ENCODE peak calls at places on chromosomes 1 and 21, in five cellular contexts. U is stimulated activated naive CD4-positive, alpha-beta T cell; Y is M059J; Q is nephron progenitor cell; H is foreskin fibroblast. G is an unnamed sample.

GRCh38 chr1:26959722-26960624 is at the start of gene KDF1:
- DNase-seq in U (peak; percentile 39), Y (no peak), Q (peak; percentile 57), H (no peak), G (peak; percentile 92)

GRCh38 chr1:204446413-204447111 is 34.9 kb upstream of the PPP1R15B start:
- DNase-seq in U (peak; percentile 48), Y (peak; percentile 58), Q (peak; percentile 78), H (peak; percentile 29), G (peak; percentile 84)

GRCh38 chr1:97783762-97784161 is 137.1 kb downstream of the DPYD start:
- DNase-seq in U (no peak), Y (no peak), Q (no peak), H (no peak), G (no peak)

GRCh38 chr1:91673603-91674002 is 173.0 kb downstream of the CDC7 start:
- DNase-seq in U (no peak), Y (no peak), Q (no peak), H (peak; percentile 46), G (no peak)

GRCh38 chr21:14454642-14455009 is 71.7 kb upstream of the HSPA13 start:
- DNase-seq in U (no peak), Y (no peak), Q (no peak), H (no peak), G (no peak)

GRCh38 chr1:84361796-84362195 is 36.5 kb upstream of the DNASE2B start:
- DNase-seq in U (no peak), Y (peak; percentile 79), Q (no peak), H (no peak), G (no peak)

GRCh38 chr1:54229281-54229891 is 29.4 kb downstream of the MRPL37 start:
- DNase-seq in U (no peak), Y (peak; percentile 68), Q (no peak), H (peak; percentile 47), G (no peak)

GRCh38 chr1:244173765-244174164 is 122.7 kb downstream of the ZBTB18 start:
- DNase-seq in U (no peak), Y (peak; percentile 70), Q (no peak), H (no peak), G (no peak)

GRCh38 chr1:110634455-110635281 is 28.5 kb upstream of the KCNA2 start:
- DNase-seq in U (no peak), Y (peak; percentile 82), Q (no peak), H (peak; percentile 85), G (peak; percentile 66)

GRCh38 chr21:35202431-35202830 is 153.3 kb upstream of the RUNX1 start:
- DNase-seq in U (no peak), Y (peak; percentile 67), Q (no peak), H (peak; percentile 43), G (no peak)

GRCh38 chr1:208127284-208127683 is 116.9 kb downstream of the PLXNA2 start:
- DNase-seq in U (no peak), Y (no peak), Q (no peak), H (no peak), G (no peak)

GRCh38 chr1:182930985-182931384 is 22.0 kb downstream of the SHCBP1L start:
- DNase-seq in U (no peak), Y (no peak), Q (no peak), H (no peak), G (no peak)

GRCh38 chr1:169111472-169111871 is 5.0 kb downstream of the ATP1B1 start:
- DNase-seq in U (no peak), Y (no peak), Q (no peak), H (no peak), G (no peak)

G was measured in stomach.